ENCODE peak calls at places on chromosomes 4 and X, in eight cellular contexts. D, V, A, J, F, I, L and N are unnamed samples.

GRCh38 chr4:153383131-153383530 is 38.6 kb downstream of the MND1 start:
- DNase-seq in V (no peak), A (no peak), L (no peak), D (no peak), F (no peak), J (no peak), I (no peak), N (no peak)

GRCh38 chrX:15242899-15243555 is 26.9 kb downstream of the ASB9 start:
- DNase-seq in F (no peak), A (peak; percentile 53), L (no peak), D (peak; percentile 57), I (peak; percentile 27), V (no peak), J (peak; percentile 67), N (peak; percentile 37)

GRCh38 chr4:160353548-160353947 is 1250.7 kb downstream of the RAPGEF2 start:
- DNase-seq in L (no peak), A (no peak), D (no peak), I (no peak), J (no peak), V (no peak), F (no peak), N (no peak)

GRCh38 chrX:16839852-16840460 is 30.2 kb downstream of the RBBP7 start:
- DNase-seq in V (no peak), L (no peak), I (no peak), J (no peak), A (no peak), F (no peak), D (no peak), N (no peak)

GRCh38 chr4:175109933-175110332 is 191.8 kb downstream of the ADAM29 start:
- DNase-seq in F (no peak), D (no peak), A (peak; percentile 15), J (no peak), V (no peak), L (no peak), I (no peak), N (no peak)

GRCh38 chr4:89067407-89067806 is 10.4 kb upstream of the FAM13A start:
- DNase-seq in F (no peak), I (no peak), J (no peak), L (no peak), V (no peak), A (no peak), D (no peak), N (no peak)

GRCh38 chrX:56802921-56803848 is 74.1 kb downstream of the NBDY start:
- DNase-seq in J (peak; percentile 49), L (peak; percentile 64), A (peak; percentile 67), D (peak; percentile 90), F (no peak), I (peak; percentile 55), V (peak; percentile 87), N (peak; percentile 73)

GRCh38 chr4:89598602-89599001 is 238.4 kb downstream of the SNCA start:
- DNase-seq in F (no peak), I (no peak), L (no peak), D (no peak), A (peak; percentile 57), J (peak; percentile 5), V (no peak), N (no peak)

GRCh38 chrX:106894392-106894909 is 8.7 kb downstream of the RIPPLY1 start:
- DNase-seq in I (peak; percentile 35), L (peak; percentile 5), J (peak; percentile 78), V (peak; percentile 53), F (no peak), A (peak; percentile 89), D (peak; percentile 67), N (peak; percentile 40)

GRCh38 chr4:37685211-37685725 is 908 bp downstream of the RELL1 start:
- DNase-seq in F (no peak), V (no peak), L (no peak), A (peak; percentile 53), I (peak; percentile 42), D (peak; percentile 43), J (peak; percentile 40), N (peak; percentile 43)

GRCh38 chr4:119897260-119897659 is 169.4 kb downstream of the MAD2L1 start:
- DNase-seq in I (no peak), D (no peak), L (no peak), A (no peak), F (no peak), V (no peak), J (peak; percentile 58), N (no peak)

GRCh38 chr4:112343330-112343729 is 46.2 kb downstream of the ALPK1 start:
- DNase-seq in J (no peak), L (no peak), I (no peak), D (no peak), F (no peak), A (no peak), V (no peak), N (no peak)

GRCh38 chr4:5874811-5875465 is 17.9 kb downstream of the CRMP1 start:
- DNase-seq in V (no peak), A (no peak), J (peak; percentile 48), L (no peak), I (no peak), F (no peak), D (no peak), N (no peak)

GRCh38 chrX:71923516-71923915 is 12.9 kb downstream of the NHSL2 start:
- DNase-seq in I (no peak), V (no peak), A (no peak), L (no peak), J (no peak), F (no peak), D (no peak), N (no peak)

GRCh38 chr4:61094854-61095598 is 105.1 kb upstream of the ADGRL3 start:
- DNase-seq in L (no peak), I (no peak), V (no peak), F (no peak), J (no peak), A (peak; percentile 72), D (no peak), N (no peak)

GRCh38 chr4:78061939-78062603 is 4.9 kb downstream of the FRAS1 start:
- DNase-seq in D (no peak), I (no peak), A (no peak), L (no peak), V (no peak), F (no peak), J (no peak), N (no peak)

GRCh38 chrX:110442631-110443030 is 84.0 kb downstream of the RTL9 start:
- DNase-seq in D (no peak), A (peak; percentile 55), J (peak; percentile 23), I (no peak), V (no peak), F (no peak), L (no peak), N (no peak)

GRCh38 chr4:8849266-8850073 is 22.2 kb downstream of the HMX1 start:
- DNase-seq in I (no peak), J (no peak), D (no peak), V (peak; percentile 23), A (no peak), F (peak; percentile 70), L (no peak), N (no peak)